ENCODE peak calls at places on chromosomes 16 and 17, in four cellular contexts. G is MM.1S, T is AG10803, K is lower lobe of right lung. J is an unnamed sample.

GRCh38 chr16:57194512-57194911 is 8.4 kb downstream of the RSPRY1 start:
- DNase-seq in G (no peak), K (no peak), T (peak), J (no peak)

GRCh38 chr16:69741951-69742904 is 12.5 kb downstream of the NOB1 start:
- DNase-seq in G (no peak), K (peak), T (no peak), J (peak)

GRCh38 chr16:24553983-24554382 is 14.6 kb downstream of the RBBP6 start:
- DNase-seq in K (no peak), T (no peak), G (no peak), J (no peak)

GRCh38 chr17:48997103-48997826 is at the start of gene IGF2BP1:
- DNase-seq in G (no peak), K (no peak), T (peak), J (no peak)

GRCh38 chr16:3389663-3390338 is 11.0 kb downstream of the ZSCAN32 start:
- DNase-seq in G (no peak), K (no peak), T (no peak), J (no peak)

GRCh38 chr16:52552643-52553042 is 5.7 kb upstream of the TOX3 start:
- DNase-seq in T (no peak), G (no peak), K (no peak), J (no peak)

GRCh38 chr16:87443031-87443430 is 49.8 kb downstream of the ZCCHC14 start:
- DNase-seq in K (no peak), T (no peak), G (no peak), J (no peak)

GRCh38 chr16:21713549-21714368 is 50.0 kb downstream of the OTOA start:
- DNase-seq in T (no peak), K (no peak), G (no peak), J (no peak)

GRCh38 chr16:28155293-28155692 is 56.5 kb downstream of the XPO6 start:
- DNase-seq in T (no peak), G (no peak), K (no peak), J (no peak)

GRCh38 chr17:35630530-35631148 is 43.5 kb downstream of the AP2B1 start:
- DNase-seq in K (no peak), T (peak), G (no peak), J (no peak)

GRCh38 chr16:84952335-84953050 is 58.8 kb downstream of the ZDHHC7 start:
- DNase-seq in T (peak), K (peak), G (peak), J (peak)

GRCh38 chr17:50199651-50200446 is 1.6 kb downstream of the COL1A1 start:
- DNase-seq in T (peak), K (peak), G (peak), J (peak)

GRCh38 chr16:50972899-50973298 is 178.2 kb downstream of the SALL1 start:
- DNase-seq in T (no peak), K (no peak), G (no peak), J (no peak)

GRCh38 chr16:73019456-73020362 is 28.2 kb downstream of the ZFHX3 start:
- DNase-seq in T (peak), G (no peak), K (no peak), J (no peak)

GRCh38 chr17:15981646-15982580 is 17.6 kb downstream of the ZSWIM7 start:
- DNase-seq in T (no peak), G (no peak), K (no peak), J (no peak)

GRCh38 chr16:3578610-3579551 is 1.7 kb upstream of the NLRC3 start:
- DNase-seq in T (no peak), G (peak), K (no peak), J (peak)

GRCh38 chr16:66592241-66592640 is 12.3 kb upstream of the CMTM3 start:
- DNase-seq in G (no peak), K (no peak), T (no peak), J (no peak)

GRCh38 chr17:41421116-41421515 is 3.3 kb downstream of the KRT37 start:
- DNase-seq in K (no peak), G (no peak), T (peak), J (no peak)

GRCh38 chr17:78875738-78876597 is 27.0 kb downstream of the CEP295NL start:
- DNase-seq in K (no peak), G (no peak), T (peak), J (no peak)

GRCh38 chr16:56609463-56609921 is 1.1 kb downstream of the MT2A start:
- DNase-seq in T (peak), G (peak), K (peak), J (peak)

GRCh38 chr16:30030841-30031413 is at the start of gene TLCD3B:
- DNase-seq in K (no peak), T (no peak), G (no peak), J (no peak)

GRCh38 chr17:79800325-79801155 is 3.7 kb upstream of the CBX8 start:
- DNase-seq in K (no peak), T (peak), G (no peak), J (no peak)

GRCh38 chr16:84254080-84254479 is 14.3 kb upstream of the KCNG4 start:
- DNase-seq in G (no peak), K (no peak), T (no peak), J (no peak)

GRCh38 chr17:75345514-75346167 is 56.4 kb upstream of the SLC25A19 start:
- DNase-seq in T (no peak), G (no peak), K (no peak), J (peak)

GRCh38 chr16:27762441-27762840 is 212.5 kb downstream of the KATNIP start:
- DNase-seq in K (peak), T (no peak), G (no peak), J (no peak)

GRCh38 chr17:49031965-49032928 is 35.1 kb downstream of the IGF2BP1 start:
- DNase-seq in G (peak), T (peak), K (no peak), J (no peak)

GRCh38 chr16:88050952-88051660 is 99.9 kb downstream of the BANP start:
- DNase-seq in T (no peak), G (no peak), K (no peak), J (peak)

GRCh38 chr16:74521691-74522090 is 85.2 kb downstream of the GLG1 start:
- DNase-seq in T (peak), G (no peak), K (no peak), J (no peak)

DNA sequence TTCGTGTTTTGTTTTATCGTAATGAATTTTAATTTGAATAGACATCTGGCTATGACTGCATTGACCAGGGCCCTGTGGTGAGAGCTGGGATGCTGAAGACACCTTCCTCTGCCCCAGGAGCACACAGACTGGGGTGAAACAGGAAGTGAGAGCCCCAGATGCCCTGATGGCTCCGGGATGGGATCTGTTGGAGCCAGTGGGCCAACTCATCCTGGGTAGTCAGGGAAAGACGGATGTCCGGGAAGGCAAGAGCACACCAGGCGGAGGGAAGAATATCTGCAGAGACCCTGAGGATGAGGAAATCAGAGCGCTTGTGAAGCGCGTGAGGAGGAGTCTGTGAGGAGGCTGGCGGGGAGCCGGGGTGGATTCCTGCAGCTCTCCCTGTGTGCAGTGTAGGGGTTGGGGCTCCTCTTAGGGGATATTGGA is 71.5 kb upstream of the LGALS9 start:
- DNase-seq in G (no peak), T (peak), K (no peak), J (peak)
- H3K4me3 ChIP-seq in G (no peak), T (peak), K (peak), J (no peak)

GRCh38 chr16:82010649-82011048 is 621 bp downstream of the SDR42E1 start:
- DNase-seq in G (peak), T (no peak), K (no peak), J (no peak)
- H3K4me3 ChIP-seq in G (peak), T (no peak), K (peak), J (peak)

GRCh38 chr17:63848834-63849689 is 6.6 kb upstream of the SMARCD2 start:
- DNase-seq in G (peak), K (peak), T (peak), J (peak)
- H3K4me3 ChIP-seq in G (no peak), K (peak), T (peak), J (peak)

GRCh38 chr17:4861052-4861451 is 27.9 kb downstream of the MINK1 start:
- DNase-seq in G (no peak), K (no peak), T (no peak), J (no peak)

GRCh38 chr17:4859816-4860625 is 26.9 kb downstream of the MINK1 start:
- DNase-seq in K (no peak), G (no peak), T (no peak), J (no peak)

GRCh38 chr17:4862720-4863119 is 29.6 kb downstream of the MINK1 start:
- DNase-seq in T (no peak), K (no peak), G (no peak), J (no peak)

GRCh38 chr17:4858880-4859260 is 25.7 kb downstream of the MINK1 start:
- DNase-seq in G (no peak), T (peak), K (no peak), J (no peak)

DNA sequence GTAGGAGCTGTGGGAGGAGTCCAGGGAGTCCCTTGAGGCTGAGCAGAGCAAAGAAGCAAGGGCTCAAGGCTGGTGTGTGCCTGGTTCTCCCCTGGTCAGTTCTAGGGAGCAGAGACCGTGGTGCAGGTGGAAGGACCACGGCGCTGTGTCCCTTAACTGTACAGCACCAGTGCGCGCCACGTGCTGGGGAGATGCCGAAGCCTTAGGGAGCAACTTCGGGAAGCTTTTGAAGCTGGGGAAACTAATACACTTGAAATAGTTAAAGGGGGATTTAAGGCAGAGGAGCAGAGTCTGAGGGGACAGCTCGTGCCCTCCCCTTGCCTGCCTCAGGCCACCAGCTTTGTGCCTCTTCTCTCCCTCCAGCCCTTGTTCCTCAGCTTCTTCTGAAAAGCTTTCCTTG is 27.5 kb downstream of the MINK1 start:
- DNase-seq in K (no peak), T (no peak), G (no peak), J (no peak)
- H3K4me3 ChIP-seq in K (peak), T (no peak), G (no peak), J (no peak)

GRCh38 chr17:32910769-32911168 is 17.2 kb upstream of the TMEM98 start:
- DNase-seq in G (no peak), K (no peak), T (no peak), J (no peak)
- H3K4me3 ChIP-seq in G (no peak), K (no peak), T (no peak), J (no peak)

GRCh38 chr16:68612996-68613395 is 32.1 kb upstream of the CDH3 start:
- DNase-seq in K (no peak), T (no peak), G (no peak), J (no peak)

GRCh38 chr16:68617735-68618134 is 27.4 kb upstream of the CDH3 start:
- DNase-seq in G (no peak), K (no peak), T (no peak), J (no peak)
- H3K4me3 ChIP-seq in G (no peak), K (no peak), T (no peak), J (no peak)

GRCh38 chr17:1592751-1593629 is 30.4 kb upstream of the PITPNA start:
- DNase-seq in T (no peak), K (no peak), G (peak), J (peak)
- H3K4me3 ChIP-seq in T (no peak), K (no peak), G (peak), J (no peak)

GRCh38 chr17:67891481-67892119 is 66.3 kb downstream of the BPTF start:
- DNase-seq in K (no peak), G (no peak), T (peak), J (no peak)
- H3K4me3 ChIP-seq in K (no peak), G (no peak), T (no peak), J (no peak)

GRCh38 chr17:64508683-64509082 is 1.9 kb downstream of the CEP95 start:
- DNase-seq in K (no peak), G (no peak), T (no peak), J (no peak)
- H3K4me3 ChIP-seq in K (peak), G (no peak), T (peak), J (no peak)

DNA sequence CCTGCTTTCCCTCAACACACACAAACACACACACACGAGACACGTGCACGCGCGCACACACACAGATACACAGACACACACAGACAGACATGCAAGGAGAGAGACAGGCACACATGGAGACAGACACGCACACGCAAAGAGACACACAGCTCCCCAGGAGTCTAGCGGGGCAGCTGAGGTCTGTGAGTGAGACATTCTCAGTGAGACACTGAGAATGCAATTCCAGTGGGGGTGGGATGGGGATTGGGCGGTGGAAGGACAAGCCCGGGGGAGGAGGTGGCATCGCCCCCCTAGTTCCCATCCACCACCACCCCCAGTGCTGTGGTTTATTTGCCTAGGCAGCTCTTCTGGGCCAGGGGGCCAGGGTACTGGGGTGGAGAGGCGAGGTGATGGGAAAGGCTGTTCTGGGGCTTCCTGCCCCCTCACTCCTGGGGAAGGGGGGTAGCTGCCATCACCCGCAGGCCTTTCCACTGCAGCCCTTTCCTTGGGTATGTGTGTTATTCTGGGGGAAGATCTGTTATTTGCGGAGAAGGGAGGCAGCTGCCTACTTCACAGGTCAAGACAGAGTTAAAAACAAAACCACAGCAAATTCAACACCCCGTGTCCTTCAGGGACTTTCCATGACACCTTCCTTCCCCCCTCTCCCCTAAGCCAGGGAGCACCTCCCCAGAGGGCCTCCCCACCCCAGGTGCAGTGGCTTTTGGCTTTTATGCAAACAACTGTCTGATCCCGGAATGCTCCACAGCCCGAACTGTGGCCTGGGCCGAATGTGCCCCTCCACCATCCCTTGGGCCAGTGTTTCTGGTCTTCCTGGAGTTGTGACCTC is 18.0 kb downstream of the GRB7 start:
- DNase-seq in G (peak), T (peak), K (no peak), J (peak)
- H3K4me3 ChIP-seq in G (peak), T (no peak), K (no peak), J (peak)